ENCODE peak calls at places on chromosomes 13 and 19, in ten cellular contexts. W, D, Q, I, B, Z, N, K, J and F are unnamed samples.

GRCh38 chr19:37979547-37980082 is 72.6 kb downstream of the SIPA1L3 start:
- DNase-seq in W (no peak), D (peak; percentile 36), Q (no peak), I (no peak), B (no peak), Z (no peak), N (peak; percentile 53), K (peak; percentile 60), J (no peak), F (no peak)

GRCh38 chr13:75359266-75359665 is 122.7 kb downstream of the TBC1D4 start:
- DNase-seq in W (no peak), D (no peak), Q (no peak), I (no peak), B (no peak), Z (no peak), N (no peak), K (no peak), J (no peak), F (no peak)

GRCh38 chr13:22243519-22244197 is 572.8 kb downstream of the FGF9 start:
- DNase-seq in W (no peak), D (no peak), Q (no peak), I (no peak), B (no peak), Z (no peak), N (no peak), K (no peak), J (no peak), F (no peak)

GRCh38 chr13:106555631-106556328 is 12.2 kb downstream of the ARGLU1 start:
- DNase-seq in W (no peak), D (no peak), Q (no peak), I (no peak), B (no peak), Z (no peak), N (no peak), K (no peak), J (no peak), F (no peak)

GRCh38 chr13:55084630-55085029 is 2056.0 kb downstream of the OLFM4 start:
- DNase-seq in W (no peak), D (no peak), Q (no peak), I (no peak), B (no peak), Z (no peak), N (no peak), K (no peak), J (no peak), F (no peak)

GRCh38 chr13:48738261-48738755 is 84.6 kb downstream of the CYSLTR2 start:
- DNase-seq in W (no peak), D (no peak), Q (no peak), I (no peak), B (no peak), Z (no peak), N (no peak), K (no peak), J (no peak), F (no peak)

GRCh38 chr19:9130965-9131364 is 4.2 kb upstream of the OR7G3 start:
- DNase-seq in W (no peak), D (no peak), Q (no peak), I (no peak), B (no peak), Z (no peak), N (no peak), K (no peak), J (no peak), F (no peak)

GRCh38 chr19:46474211-46474610 is 2.8 kb upstream of the PNMA8A start:
- DNase-seq in W (no peak), D (no peak), Q (no peak), I (no peak), B (no peak), Z (no peak), N (no peak), K (peak; percentile 56), J (no peak), F (no peak)

GRCh38 chr19:41116261-41116660 is 2.0 kb downstream of the CYP2F1 start:
- DNase-seq in W (no peak), D (no peak), Q (no peak), I (no peak), B (no peak), Z (no peak), N (no peak), K (peak; percentile 38), J (no peak), F (no peak)

GRCh38 chr19:8392017-8392591 is 1.9 kb downstream of the RAB11B start:
- DNase-seq in W (no peak), D (peak; percentile 43), Q (no peak), I (no peak), B (no peak), Z (peak; percentile 70), N (no peak), K (peak; percentile 80), J (peak; percentile 53), F (no peak)

GRCh38 chr19:43778651-43779050 is 2.1 kb downstream of the KCNN4 start:
- DNase-seq in W (no peak), D (no peak), Q (no peak), I (no peak), B (no peak), Z (no peak), N (no peak), K (no peak), J (no peak), F (no peak)

GRCh38 chr13:23941216-23941615 is 43.9 kb upstream of the C1QTNF9B start:
- DNase-seq in W (no peak), D (no peak), Q (no peak), I (no peak), B (no peak), Z (no peak), N (no peak), K (no peak), J (no peak), F (no peak)

GRCh38 chr19:3521104-3521445 is 15.0 kb downstream of the FZR1 start:
- DNase-seq in W (no peak), D (no peak), Q (no peak), I (no peak), B (no peak), Z (no peak), N (no peak), K (no peak), J (no peak), F (no peak)

GRCh38 chr13:33053397-33054066 is 37.3 kb downstream of the KL start:
- DNase-seq in W (no peak), D (no peak), Q (no peak), I (no peak), B (no peak), Z (no peak), N (no peak), K (no peak), J (no peak), F (no peak)

GRCh38 chr19:33647146-33647545 is 25.4 kb downstream of the CHST8 start:
- DNase-seq in W (no peak), D (no peak), Q (no peak), I (no peak), B (no peak), Z (no peak), N (no peak), K (no peak), J (no peak), F (no peak)

GRCh38 chr13:82654851-82655517 is 1227.3 kb downstream of the SLITRK1 start:
- DNase-seq in W (peak; percentile 12), D (no peak), Q (no peak), I (no peak), B (no peak), Z (peak; percentile 18), N (no peak), K (peak; percentile 92), J (peak; percentile 72), F (peak; percentile 70)

GRCh38 chr13:65265988-65266387 is 1964.1 kb downstream of the PCDH9 start:
- DNase-seq in W (no peak), D (no peak), Q (no peak), I (no peak), B (no peak), Z (no peak), N (no peak), K (no peak), J (no peak), F (no peak)

GRCh38 chr19:42283248-42284065 is 14.4 kb downstream of the CIC start:
- DNase-seq in W (peak; percentile 89), D (peak; percentile 99), Q (peak; percentile 98), I (peak; percentile 97), B (peak; percentile 97), Z (peak; percentile 96), N (peak; percentile 96), K (peak; percentile 99), J (peak; percentile 97), F (peak; percentile 96)
- TF ChIP-seq CTCF in W (no peak), D (no peak), Q (no peak), I (no peak), B (no peak), Z (no peak), N (no peak), K (no peak), J (no peak), F (peak; percentile 38)

GRCh38 chr13:110397445-110397844 is 90.4 kb downstream of the COL4A2 start:
- DNase-seq in W (no peak), D (no peak), Q (no peak), I (no peak), B (no peak), Z (no peak), N (no peak), K (no peak), J (no peak), F (peak; percentile 75)
- H3K4me3 ChIP-seq in W (peak overlapping the region; percentile 23), D (no peak overlapping the region), Q (no peak overlapping the region), I (no peak overlapping the region), B (no peak overlapping the region), Z (no peak overlapping the region), N (no peak overlapping the region), K (peak overlapping the region; percentile 28), J (peak overlapping the region; percentile 37), F (peak overlapping the region; percentile 10)

GRCh38 chr19:39365531-39365930 is 23.3 kb downstream of the SAMD4B start:
- DNase-seq in W (no peak), D (no peak), Q (no peak), I (no peak), B (no peak), Z (no peak), N (no peak), K (no peak), J (no peak), F (no peak)
- H3K36me3 ChIP-seq in W (no peaks in the 10 kb centered on the region), D (no peaks in the 10 kb centered on the region), Q (peaks cover 36% of the 10 kb centered on the region), I (peaks cover 32% of the 10 kb centered on the region), B (peaks cover 21% of the 10 kb centered on the region), Z (no peaks in the 10 kb centered on the region), N (peaks cover 57% of the 10 kb centered on the region), K (peaks cover 95% of the 10 kb centered on the region), J (peaks cover 4% of the 10 kb centered on the region), F (peaks cover 2% of the 10 kb centered on the region)

DNA sequence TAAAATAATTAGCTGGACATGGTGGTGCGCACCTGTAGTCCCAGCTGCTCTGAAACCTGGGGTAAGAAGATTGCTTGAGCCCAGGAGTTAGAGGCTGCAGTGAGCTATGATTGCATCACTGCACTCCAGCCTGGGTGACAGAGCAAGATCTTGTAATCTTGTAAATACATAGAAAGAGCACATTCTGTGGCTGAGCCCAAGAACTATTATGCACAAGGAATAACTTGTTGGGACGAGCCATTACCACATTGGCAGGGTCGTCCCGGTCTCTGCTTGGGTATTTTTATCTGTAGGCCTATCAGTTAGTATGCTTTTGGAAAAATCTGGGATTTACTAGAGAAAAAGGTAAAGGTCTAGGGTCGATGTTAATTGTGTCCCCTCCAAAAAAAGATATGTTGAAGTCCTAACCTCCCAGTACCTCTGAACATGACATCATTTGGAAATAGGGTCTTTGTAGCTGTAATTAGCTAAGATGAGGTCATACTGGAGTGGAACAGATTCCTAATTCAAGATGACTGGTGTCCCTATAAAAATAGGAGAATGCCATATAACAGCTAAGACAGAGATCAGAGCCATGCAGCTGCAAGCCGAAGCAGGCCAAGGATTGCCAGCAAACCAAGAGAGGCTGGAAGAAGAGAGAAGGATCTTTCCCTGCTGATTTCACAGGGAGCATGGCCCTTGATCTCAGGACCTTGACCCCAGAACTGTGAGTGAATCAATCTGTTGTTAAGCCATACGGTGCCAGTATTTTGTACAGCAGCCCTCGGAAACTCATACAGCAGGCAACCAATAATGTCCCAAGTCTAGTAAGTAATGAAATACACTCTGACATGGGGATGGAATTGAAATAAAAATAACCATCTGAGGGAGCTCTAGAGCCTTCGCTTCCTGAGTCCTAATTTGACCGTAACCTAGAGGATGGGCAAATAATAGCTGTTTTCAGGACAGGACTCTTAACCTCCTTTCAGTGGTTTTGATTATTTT is 77.0 kb downstream of the TM9SF2 start:
- DNase-seq in W (no peak), D (no peak), Q (no peak), I (no peak), B (no peak), Z (no peak), N (no peak), K (no peak), J (no peak), F (no peak)
- TF ChIP-seq CTCF in W (no peak), D (peak; percentile 24), Q (no peak), I (peak; percentile 36), B (no peak), Z (no peak), N (peak; percentile 45), K (peak; percentile 40), J (no peak), F (no peak)